ENCODE peak calls at places on chromosomes 2 and 18, in nine cellular contexts. D, R, W, C, G, T, E, Z and K are unnamed samples.

GRCh38 chr18:64409511-64409910 is 260.6 kb upstream of the LINC00305 start:
- DNase-seq in D (peak; percentile 25), E (peak; percentile 20), W (no peak), Z (no peak), R (peak; percentile 3), T (no peak), G (no peak), C (peak; percentile 4), K (no peak)

GRCh38 chr2:30178618-30179404 is 32.0 kb downstream of the YPEL5 start:
- DNase-seq in T (no peak), R (no peak), W (no peak), C (peak; percentile 22), D (no peak), Z (peak; percentile 88), E (no peak), G (peak; percentile 60), K (no peak)

GRCh38 chr18:39205565-39205964 is 1640.0 kb upstream of the CELF4 start:
- DNase-seq in W (no peak), Z (no peak), D (no peak), C (no peak), T (no peak), G (no peak), E (no peak), R (no peak), K (peak; percentile 10)

GRCh38 chr18:23003289-23003688 is 70.2 kb downstream of the RBBP8 start:
- DNase-seq in R (no peak), E (no peak), G (no peak), C (no peak), W (no peak), T (no peak), D (no peak), Z (no peak), K (peak; percentile 5)

GRCh38 chr2:98935111-98935770 is 784 bp downstream of the CRACDL start:
- DNase-seq in T (no peak), D (no peak), R (no peak), W (no peak), Z (no peak), E (no peak), G (no peak), C (no peak), K (no peak)

GRCh38 chr2:168583710-168584521 is 127.8 kb downstream of the CERS6 start:
- DNase-seq in Z (peak; percentile 38), D (no peak), R (no peak), E (no peak), W (no peak), T (no peak), G (peak; percentile 41), C (peak; percentile 31), K (no peak)

GRCh38 chr2:142502402-142502801 is 371.6 kb upstream of the LRP1B start:
- DNase-seq in E (no peak), R (no peak), D (no peak), C (no peak), G (no peak), W (no peak), Z (no peak), T (no peak), K (no peak)

GRCh38 chr2:125516496-125517109 is 1139.4 kb upstream of the GYPC start:
- DNase-seq in R (no peak), D (peak; percentile 22), Z (no peak), T (no peak), W (no peak), E (peak; percentile 27), C (peak; percentile 9), G (peak; percentile 1), K (peak; percentile 14)

GRCh38 chr18:23977709-23978483 is 36.7 kb upstream of the TTC39C start:
- DNase-seq in R (no peak), T (no peak), W (no peak), G (peak; percentile 13), D (no peak), C (no peak), E (no peak), Z (no peak), K (no peak)

GRCh38 chr2:52127527-52127926 is 1095.6 kb upstream of the NRXN1 start:
- DNase-seq in W (no peak), C (no peak), T (no peak), D (no peak), R (no peak), E (no peak), Z (no peak), G (no peak), K (no peak)

GRCh38 chr18:80218341-80219227 is 28.7 kb downstream of the PARD6G start:
- DNase-seq in R (no peak), D (no peak), W (no peak), G (no peak), Z (no peak), T (no peak), C (no peak), E (no peak), K (no peak)

GRCh38 chr2:181309576-181309975 is 147.6 kb upstream of the ITGA4 start:
- DNase-seq in G (no peak), E (no peak), Z (no peak), T (no peak), R (no peak), W (no peak), D (no peak), C (no peak), K (no peak)

GRCh38 chr18:33838084-33838483 is 260.1 kb downstream of the ASXL3 start:
- DNase-seq in C (no peak), G (no peak), E (no peak), R (no peak), Z (no peak), T (no peak), D (no peak), W (no peak), K (no peak)

GRCh38 chr2:95350320-95351079 is 52.0 kb upstream of the FAHD2A start:
- DNase-seq in E (no peak), D (no peak), G (no peak), Z (no peak), R (no peak), T (no peak), W (no peak), C (no peak), K (no peak)

GRCh38 chr18:1392046-1392445 is 487.4 kb downstream of the ADCYAP1 start:
- DNase-seq in E (no peak), W (no peak), G (no peak), D (no peak), C (no peak), R (no peak), Z (no peak), T (no peak), K (peak; percentile 26)

GRCh38 chr18:6755107-6755506 is 25.6 kb downstream of the ARHGAP28 start:
- DNase-seq in D (no peak), E (no peak), T (no peak), W (no peak), C (no peak), Z (no peak), G (no peak), R (no peak), K (no peak)